ENCODE peak calls at places on chromosome 19, in five cellular contexts. E, P, S, H and N are unnamed samples.

GRCh38 chr19:51127755-51128154 is 3.0 kb downstream of the SIGLEC9 start:
- DNase-seq in E (no peak), P (no peak), S (peak), H (no peak), N (peak)

GRCh38 chr19:42942187-42942789 is 5.3 kb upstream of the PSG7 start:
- DNase-seq in E (no peak), P (no peak), S (no peak), H (no peak), N (peak)

GRCh38 chr19:45564131-45564780 is 20.3 kb downstream of the OPA3 start:
- DNase-seq in E (no peak), P (no peak), S (no peak), H (no peak), N (no peak)

GRCh38 chr19:55691561-55692481 is 16.8 kb downstream of the EPN1 start:
- DNase-seq in E (no peak), P (no peak), S (no peak), H (no peak), N (no peak)

GRCh38 chr19:11692127-11692790 is 46.5 kb downstream of the ZNF823 start:
- DNase-seq in E (no peak), P (no peak), S (no peak), H (no peak), N (no peak)

GRCh38 chr19:10678813-10679212 is 22.4 kb upstream of the QTRT1 start:
- DNase-seq in E (no peak), P (no peak), S (no peak), H (no peak), N (no peak)

GRCh38 chr19:7506385-7507328 is 9.2 kb upstream of the ZNF358 start:
- DNase-seq in E (peak), P (no peak), S (no peak), H (peak), N (peak)

GRCh38 chr19:4316940-4317339 is 12.5 kb downstream of the FSD1 start:
- DNase-seq in E (no peak), P (no peak), S (no peak), H (no peak), N (no peak)

GRCh38 chr19:33747273-33747672 is 49.4 kb upstream of the KCTD15 start:
- DNase-seq in E (no peak), P (no peak), S (no peak), H (no peak), N (no peak)

GRCh38 chr19:16175954-16176353 is 2.6 kb upstream of the CIB3 start:
- DNase-seq in E (no peak), P (no peak), S (no peak), H (no peak), N (no peak)

GRCh38 chr19:42601811-42602443 is 7.2 kb upstream of the CEACAM8 start:
- DNase-seq in E (no peak), P (no peak), S (no peak), H (no peak), N (peak)

GRCh38 chr19:16141043-16141442 is 2.4 kb upstream of the HSH2D start:
- DNase-seq in E (no peak), P (no peak), S (no peak), H (no peak), N (no peak)

GRCh38 chr19:17775245-17775927 is 19.6 kb upstream of the B3GNT3 start:
- DNase-seq in E (peak), P (no peak), S (no peak), H (peak), N (peak)

GRCh38 chr19:7788933-7789323 is 25.9 kb downstream of the CLEC4M start:
- DNase-seq in E (no peak), P (no peak), S (no peak), H (no peak), N (no peak)

GRCh38 chr19:53989600-53990533 is 1.6 kb upstream of the CACNG6 start:
- DNase-seq in E (no peak), P (no peak), S (no peak), H (peak), N (no peak)

GRCh38 chr19:34431681-34432402 is 3.7 kb downstream of the UBA2 start:
- DNase-seq in E (no peak), P (no peak), S (no peak), H (peak), N (no peak)

GRCh38 chr19:35404879-35405622 is 34.2 kb downstream of the GPR42 start:
- DNase-seq in E (no peak), P (no peak), S (no peak), H (no peak), N (peak)

GRCh38 chr19:42540071-42540553 is 11.8 kb upstream of the CEACAM1 start:
- DNase-seq in E (no peak), P (no peak), S (no peak), H (no peak), N (no peak)

GRCh38 chr19:16459680-16460079 is 12.1 kb downstream of the EPS15L1 start:
- DNase-seq in E (no peak), P (no peak), S (no peak), H (no peak), N (no peak)

GRCh38 chr19:45468159-45468651 is 409 bp downstream of the FOSB start:
- DNase-seq in E (no peak), P (no peak), S (no peak), H (no peak), N (no peak)

GRCh38 chr19:18435185-18435841 is 2.6 kb downstream of the ISYNA1 start:
- DNase-seq in E (no peak), P (peak), S (no peak), H (no peak), N (no peak)

GRCh38 chr19:18543814-18544475 is 572 bp upstream of the FKBP8 start:
- DNase-seq in E (peak), P (peak), S (no peak), H (peak), N (peak)

GRCh38 chr19:480016-480855 is 16.1 kb upstream of the MADCAM1 start:
- DNase-seq in E (peak), P (peak), S (no peak), H (peak), N (peak)

GRCh38 chr19:38079926-38080380 is 144.1 kb downstream of the DPF1 start:
- DNase-seq in E (no peak), P (no peak), S (no peak), H (peak), N (peak)

GRCh38 chr19:27794444-27795042 is 1418.4 kb downstream of the UQCRFS1 start:
- DNase-seq in E (no peak), P (no peak), S (no peak), H (no peak), N (peak)

GRCh38 chr19:33772858-33773180 is 23.9 kb upstream of the KCTD15 start:
- DNase-seq in E (no peak), P (no peak), S (no peak), H (no peak), N (no peak)

GRCh38 chr19:10835089-10835753 is 791 bp downstream of the TMED1 start:
- DNase-seq in E (no peak), P (no peak), S (no peak), H (peak), N (no peak)

GRCh38 chr19:52739576-52739975 is 4.7 kb upstream of the ZNF611 start:
- DNase-seq in E (no peak), P (no peak), S (no peak), H (no peak), N (no peak)

GRCh38 chr19:43624933-43625332 is 5.5 kb upstream of the ZNF428 start:
- DNase-seq in E (no peak), P (no peak), S (no peak), H (no peak), N (peak)

GRCh38 chr19:47660435-47660832 is 51.5 kb downstream of the BICRA start:
- DNase-seq in E (no peak), P (no peak), S (no peak), H (no peak), N (no peak)

GRCh38 chr19:6108721-6109633 is 1.3 kb downstream of the RFX2 start:
- DNase-seq in E (peak), P (peak), S (no peak), H (peak), N (peak)

GRCh38 chr19:8307400-8307964 is 676 bp downstream of the CD320 start:
- DNase-seq in E (peak), P (no peak), S (peak), H (no peak), N (no peak)

GRCh38 chr19:497861-498590 is 1.7 kb downstream of the MADCAM1 start:
- DNase-seq in E (peak), P (no peak), S (no peak), H (no peak), N (no peak)

GRCh38 chr19:45601115-45601514 is 897 bp downstream of the GPR4 start:
- DNase-seq in E (no peak), P (no peak), S (no peak), H (peak), N (no peak)

GRCh38 chr19:49165111-49165750 is 7.6 kb downstream of the TRPM4 start:
- DNase-seq in E (no peak), P (no peak), S (no peak), H (peak), N (no peak)
- H3K4me3 ChIP-seq in E (no peak), P (no peak), S (no peak), H (no peak), N (no peak)

GRCh38 chr19:2661615-2662014 is 40.9 kb downstream of the GNG7 start:
- DNase-seq in E (peak), P (no peak), S (no peak), H (no peak), N (peak)
- TF ChIP-seq CTCF in E (peak), P (no peak), S (no peak), H (no peak), N (peak)

DNA sequence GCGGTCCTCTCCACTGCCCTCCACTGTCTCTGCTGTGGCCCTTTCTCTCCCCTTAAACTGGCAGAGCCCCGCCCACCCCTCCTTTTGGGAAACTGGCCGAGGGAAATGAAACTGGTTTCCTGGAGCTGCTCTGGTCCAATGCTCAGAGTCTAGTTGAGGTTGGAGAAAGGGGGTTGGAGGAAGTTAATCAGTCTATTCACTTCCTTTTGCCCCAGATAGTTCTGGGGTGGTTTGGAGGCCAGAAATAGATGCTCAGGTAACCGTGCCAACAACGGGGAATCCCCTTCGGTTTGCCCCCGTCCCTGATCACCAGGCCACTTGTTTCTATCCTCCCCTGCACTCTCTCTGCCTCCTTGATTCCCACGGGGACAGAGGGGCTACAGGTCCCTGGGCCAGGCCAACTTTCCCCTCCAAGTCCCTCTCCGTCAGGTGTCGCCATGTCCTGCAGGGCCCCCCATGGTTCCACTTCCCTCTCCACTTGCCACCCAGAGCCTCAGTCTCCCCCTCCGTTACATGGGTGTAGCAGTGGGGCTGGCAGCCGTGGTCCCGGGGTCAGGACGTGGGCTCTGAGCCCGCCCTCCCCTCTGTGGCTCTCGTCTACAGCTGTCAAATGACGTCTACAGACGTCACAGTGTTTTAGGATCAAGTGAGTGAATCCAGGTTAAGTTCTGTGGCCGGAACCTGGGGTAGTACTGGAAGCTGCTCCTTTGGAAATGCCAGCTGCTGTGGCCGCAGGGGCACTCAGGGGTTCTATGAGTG is at the start of gene IL4I1:
- DNase-seq in E (no peak), P (no peak), S (no peak), H (peak), N (no peak)
- H3K4me3 ChIP-seq in E (no peak), P (no peak), S (peak), H (no peak), N (no peak)

DNA sequence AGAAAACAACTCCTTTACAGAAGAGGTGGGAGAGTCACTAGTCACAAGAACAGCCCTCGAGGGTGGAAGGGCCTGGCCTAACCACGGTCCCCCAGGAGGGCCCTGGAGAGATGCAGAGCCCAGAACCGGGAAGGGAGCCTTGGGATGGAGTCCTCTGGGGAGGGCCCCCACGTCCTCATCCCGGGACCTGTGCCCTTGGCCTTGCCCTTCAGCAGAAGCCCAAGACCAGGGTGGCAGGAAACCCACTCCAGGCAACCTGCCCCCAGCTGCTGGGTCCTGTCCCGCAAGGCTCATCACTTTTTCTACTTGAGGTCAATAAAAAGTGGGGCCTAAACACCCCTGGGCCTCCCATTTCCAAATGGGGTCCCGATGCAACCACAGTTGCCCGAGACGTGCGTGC is 2.3 kb upstream of the ATP8B3 start:
- DNase-seq in E (no peak), P (no peak), S (no peak), H (no peak), N (no peak)
- TF ChIP-seq CTCF in E (no peak), P (no peak), S (no peak), H (no peak), N (no peak)

GRCh38 chr19:58406818-58407657 is 1.4 kb upstream of the ZNF584 start:
- DNase-seq in E (no peak), P (no peak), S (no peak), H (no peak), N (peak)
- H3K4me3 ChIP-seq in E (peak), P (peak), S (peak), H (no peak), N (peak)